ENCODE peak calls at places on chromosomes 6 and 20, in ten cellular contexts. I is OCI-LY7, H is Karpas-422, X is neural progenitor cell, W is H9, D is IMR-90, L is MM.1S, O is neuronal stem cell, G is fibroblast of lung, P is trophoblast cell. R is an unnamed sample.
A peak's percentile ranks its signal among the peaks of the same experiment; 100 is the strongest.

GRCh38 chr6:95431637-95432228 is 145.6 kb upstream of the MANEA start:
- DNase-seq in W (no peak), I (peak; percentile 42), L (peak; percentile 42), G (peak; percentile 52), D (peak; percentile 40), P (peak; percentile 74), X (peak; percentile 37), O (peak; percentile 27), H (peak; percentile 73), R (peak; percentile 56)

GRCh38 chr6:163774485-163774884 is 360.0 kb downstream of the QKI start:
- DNase-seq in H (no peak), I (no peak), G (no peak), O (no peak), W (no peak), L (no peak), D (no peak), X (no peak), P (no peak), R (no peak)

GRCh38 chr6:41271901-41272395 is 14.5 kb downstream of the TREM1 start:
- DNase-seq in W (no peak), I (no peak), X (no peak), G (no peak), P (peak; percentile 33), H (no peak), L (no peak), D (no peak), O (no peak), R (no peak)

GRCh38 chr6:52611833-52612232 is 35.0 kb upstream of the TRAM2 start:
- DNase-seq in H (no peak), X (no peak), L (no peak), D (no peak), P (peak; percentile 67), G (no peak), W (no peak), O (no peak), I (no peak), R (no peak)

GRCh38 chr6:306641-307061 is 14.4 kb downstream of the DUSP22 start:
- DNase-seq in P (no peak), G (no peak), L (no peak), O (no peak), W (no peak), D (no peak), X (no peak), I (no peak), H (no peak), R (no peak)

GRCh38 chr20:62944746-62945145 is 6.8 kb downstream of the GID8 start:
- DNase-seq in W (no peak), G (no peak), L (no peak), X (no peak), O (no peak), I (no peak), P (no peak), D (no peak), H (no peak), R (no peak)

GRCh38 chr20:56752274-56752673 is 123.2 kb downstream of the TFAP2C start:
- DNase-seq in W (no peak), I (no peak), G (no peak), X (no peak), L (no peak), P (no peak), D (no peak), H (no peak), O (no peak), R (no peak)

GRCh38 chr20:51220293-51220706 is 197.4 kb upstream of the KCNG1 start:
- DNase-seq in X (peak; percentile 62), G (peak; percentile 3), H (peak; percentile 81), O (no peak), D (no peak), P (peak; percentile 55), I (peak; percentile 24), W (peak; percentile 76), L (no peak), R (peak; percentile 74)

GRCh38 chr20:25178563-25179438 is 16.7 kb upstream of the ENTPD6 start:
- DNase-seq in P (peak; percentile 94), X (peak; percentile 71), O (peak; percentile 29), I (peak; percentile 37), D (peak; percentile 91), H (peak; percentile 81), L (peak; percentile 48), W (no peak), G (peak; percentile 98), R (peak; percentile 75)

GRCh38 chr6:19356692-19357091 is 480.5 kb upstream of the ID4 start:
- DNase-seq in L (no peak), D (no peak), W (no peak), O (no peak), I (no peak), P (no peak), X (no peak), H (no peak), G (no peak), R (no peak)

GRCh38 chr6:143759666-143760065 is 81.9 kb downstream of the PHACTR2 start:
- DNase-seq in P (no peak), L (no peak), X (no peak), H (no peak), W (no peak), I (no peak), D (peak; percentile 41), G (no peak), O (no peak), R (no peak)

DNA sequence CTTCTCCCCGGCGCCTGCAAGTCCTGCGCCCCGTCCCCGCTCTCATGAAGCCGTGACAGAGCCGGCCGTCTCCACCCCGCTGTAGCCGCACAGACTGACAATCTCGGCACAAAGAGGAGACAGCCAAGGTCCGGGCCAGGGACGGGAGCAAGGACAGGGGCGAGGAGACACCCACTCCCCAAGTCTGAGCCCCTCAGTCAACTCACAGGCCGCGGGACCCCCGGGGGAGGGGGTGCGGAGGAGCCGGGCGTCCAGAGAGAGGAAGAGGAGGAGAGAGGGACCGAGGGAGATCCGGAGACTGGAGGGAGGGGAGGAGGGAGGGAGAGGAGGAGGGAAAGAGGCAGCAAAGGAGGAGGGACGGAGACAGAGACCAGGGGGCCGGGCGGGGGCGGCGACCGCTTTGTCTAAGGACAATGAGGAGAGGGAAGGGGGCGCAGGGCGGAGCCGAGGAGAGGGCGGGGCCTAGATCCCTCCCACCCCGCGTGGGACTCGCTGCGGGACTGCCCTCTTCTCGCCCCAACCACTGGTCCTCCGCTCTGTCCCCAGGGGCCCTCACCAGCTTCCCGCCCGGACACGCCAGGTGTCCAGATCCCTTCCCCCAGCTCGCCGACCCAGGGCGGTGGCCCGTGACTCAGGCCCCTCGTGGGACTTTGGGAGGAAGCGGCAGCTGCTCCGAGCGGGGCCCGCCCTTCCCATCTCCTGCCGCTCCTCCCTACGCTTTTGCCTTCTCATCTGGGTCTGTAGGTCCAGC is 638 bp upstream of the PPP1R18 start:
- DNase-seq in G (peak; percentile 98), L (peak; percentile 61), X (peak; percentile 88), I (peak; percentile 98), D (peak; percentile 96), H (peak; percentile 99), W (peak; percentile 89), P (peak; percentile 98), O (peak; percentile 82), R (peak; percentile 84)
- H3K4me1 ChIP-seq in G (peaks cover 27% of the 10 kb centered on the region), L (peaks cover 27% of the 10 kb centered on the region), X (peaks cover 64% of the 10 kb centered on the region), I (peaks cover 34% of the 10 kb centered on the region), D (peaks cover 19% of the 10 kb centered on the region), H (peaks cover 63% of the 10 kb centered on the region), W (peaks cover 16% of the 10 kb centered on the region), P (peaks cover 37% of the 10 kb centered on the region), O (peaks cover 65% of the 10 kb centered on the region), R (peaks cover 53% of the 10 kb centered on the region)

GRCh38 chr6:3910264-3910663 is 61.1 kb downstream of the FAM50B start:
- DNase-seq in D (no peak), W (no peak), I (no peak), O (no peak), X (no peak), P (no peak), H (no peak), G (no peak), L (no peak), R (no peak)
- H2AFZ ChIP-seq in D (no peak overlapping the region), W (no peak overlapping the region), I (no peak overlapping the region), O (peak overlapping the region; percentile 61), X (peak overlapping the region; percentile 60), P (no peak overlapping the region), H (no peak overlapping the region), G (no peak overlapping the region), L (no peak overlapping the region), R (no peak overlapping the region)

GRCh38 chr20:6483727-6484126 is 283.8 kb upstream of the BMP2 start:
- DNase-seq in X (no peak), P (no peak), H (no peak), O (no peak), I (no peak), D (no peak), L (peak; percentile 73), G (no peak), W (no peak), R (no peak)

GRCh38 chr20:6485376-6485775 is 282.1 kb upstream of the BMP2 start:
- DNase-seq in X (no peak), I (no peak), P (no peak), G (no peak), D (no peak), L (no peak), H (no peak), W (no peak), O (no peak), R (no peak)

GRCh38 chr20:6492396-6493055 is 275.0 kb upstream of the BMP2 start:
- DNase-seq in X (no peak), D (peak; percentile 25), H (no peak), G (peak; percentile 12), I (no peak), O (peak; percentile 5), P (no peak), L (peak; percentile 64), W (peak; percentile 26), R (peak; percentile 27)

GRCh38 chr20:6490849-6491248 is 276.6 kb upstream of the BMP2 start:
- DNase-seq in G (no peak), X (no peak), P (no peak), O (no peak), L (no peak), H (no peak), D (no peak), I (no peak), W (no peak), R (no peak)

DNA sequence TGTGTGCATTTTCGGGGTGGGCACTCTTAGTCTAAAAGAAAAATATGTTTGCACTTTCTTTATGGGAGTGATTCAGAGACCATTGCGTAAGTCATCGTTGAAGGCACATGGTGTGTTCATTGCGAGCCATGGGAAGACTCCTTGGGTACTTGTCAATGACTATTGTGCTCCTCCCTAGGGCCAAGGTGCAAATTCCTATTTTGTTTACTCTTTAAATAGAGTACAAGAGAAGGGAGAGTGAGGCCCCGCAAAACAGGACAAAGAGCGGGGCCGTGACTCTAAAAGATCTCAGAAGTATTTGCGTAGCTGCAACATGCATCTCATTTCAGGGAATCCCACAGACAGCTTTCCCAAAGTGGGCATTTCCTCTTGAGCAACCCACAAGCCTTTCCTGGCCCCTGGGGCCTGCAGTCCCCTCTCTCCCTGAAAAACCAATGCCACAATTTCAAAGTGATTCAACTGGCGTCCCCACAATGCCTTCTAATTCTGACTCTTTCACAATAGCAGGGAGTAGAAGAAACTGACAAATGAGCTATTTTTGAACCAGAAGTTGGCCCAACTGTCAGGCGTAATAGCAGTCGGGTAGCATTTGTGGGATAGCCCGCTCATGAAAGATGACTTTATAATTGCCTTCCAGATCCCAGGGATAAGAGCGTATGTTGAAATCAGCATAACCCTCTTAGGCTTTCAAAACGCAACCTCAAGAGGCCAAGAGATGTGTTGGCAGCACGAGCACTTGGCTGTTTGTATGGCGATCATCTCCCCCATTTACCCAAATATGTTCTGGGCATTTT is 277.9 kb upstream of the BMP2 start:
- DNase-seq in L (no peak), I (no peak), D (no peak), W (no peak), G (peak; percentile 89), X (no peak), H (no peak), P (peak; percentile 12), O (no peak), R (no peak)
- H3K4me1 ChIP-seq in L (peaks cover 11% of the 10 kb centered on the region), I (no peaks in the 10 kb centered on the region), D (no peaks in the 10 kb centered on the region), W (no peaks in the 10 kb centered on the region), G (no peaks in the 10 kb centered on the region), X (peaks cover 4% of the 10 kb centered on the region), H (no peaks in the 10 kb centered on the region), P (no peaks in the 10 kb centered on the region), O (no peaks in the 10 kb centered on the region), R (no peaks in the 10 kb centered on the region)

GRCh38 chr6:170278743-170279094 is 12.2 kb downstream of the DLL1 start:
- DNase-seq in D (no peak), P (no peak), H (no peak), L (no peak), I (peak; percentile 21), O (no peak), W (no peak), G (no peak), X (no peak), R (no peak)
- H2AFZ ChIP-seq in D (no peak overlapping the region), P (no peak overlapping the region), H (peak overlapping the region; percentile 25), L (no peak overlapping the region), I (peak overlapping the region; percentile 60), O (no peak overlapping the region), W (no peak overlapping the region), G (no peak overlapping the region), X (no peak overlapping the region), R (no peak overlapping the region)